ENCODE peak calls at places on chromosome 1, in seven cellular contexts. K, P, S, D, G, W and Y are unnamed samples.

GRCh38 chr1:206606867-206607266 is 5.4 kb downstream of the EIF2D start:
- DNase-seq in K (no peak), P (no peak), S (no peak), D (no peak), G (no peak), W (peak), Y (peak)

GRCh38 chr1:161910516-161911077 is 113.1 kb downstream of the OLFML2B start:
- DNase-seq in K (no peak), P (peak), S (no peak), D (no peak), G (peak), W (no peak), Y (no peak)

GRCh38 chr1:156319664-156320063 is 18.4 kb downstream of the CCT3 start:
- DNase-seq in K (no peak), P (peak), S (peak), D (peak), G (peak), W (peak), Y (no peak)

GRCh38 chr1:173163209-173163608 is 43.9 kb downstream of the TNFSF4 start:
- DNase-seq in K (no peak), P (no peak), S (no peak), D (no peak), G (no peak), W (no peak), Y (no peak)

GRCh38 chr1:147569587-147570241 is 28.4 kb downstream of the BCL9 start:
- DNase-seq in K (no peak), P (no peak), S (no peak), D (no peak), G (no peak), W (no peak), Y (no peak)

GRCh38 chr1:230825061-230825803 is 43.1 kb downstream of the C1orf198 start:
- DNase-seq in K (no peak), P (peak), S (peak), D (no peak), G (peak), W (no peak), Y (peak)

GRCh38 chr1:226678701-226679100 is 60.4 kb downstream of the ITPKB start:
- DNase-seq in K (peak), P (no peak), S (no peak), D (no peak), G (no peak), W (peak), Y (no peak)

GRCh38 chr1:239367417-239367816 is 19.0 kb upstream of the CHRM3 start:
- DNase-seq in K (no peak), P (no peak), S (no peak), D (no peak), G (no peak), W (no peak), Y (no peak)

GRCh38 chr1:198132060-198132781 is 24.6 kb upstream of the NEK7 start:
- DNase-seq in K (no peak), P (no peak), S (no peak), D (no peak), G (no peak), W (peak), Y (no peak)

GRCh38 chr1:84348240-84348555 is 46.7 kb downstream of the SAMD13 start:
- DNase-seq in K (no peak), P (peak), S (no peak), D (no peak), G (peak), W (no peak), Y (no peak)

GRCh38 chr1:172112573-172112972 is 271.3 kb downstream of the DNM3 start:
- DNase-seq in K (no peak), P (no peak), S (no peak), D (no peak), G (no peak), W (no peak), Y (no peak)

GRCh38 chr1:147895123-147895522 is 7.5 kb upstream of the GJA8 start:
- DNase-seq in K (no peak), P (no peak), S (no peak), D (no peak), G (no peak), W (no peak), Y (no peak)

GRCh38 chr1:232404981-232405380 is 225.0 kb downstream of the SIPA1L2 start:
- DNase-seq in K (no peak), P (no peak), S (no peak), D (no peak), G (no peak), W (no peak), Y (no peak)

GRCh38 chr1:236016083-236016482 is 48.8 kb downstream of the NID1 start:
- DNase-seq in K (no peak), P (peak), S (no peak), D (no peak), G (peak), W (no peak), Y (no peak)

GRCh38 chr1:36458910-36459309 is 5.3 kb downstream of the MRPS15 start:
- DNase-seq in K (no peak), P (no peak), S (no peak), D (no peak), G (no peak), W (no peak), Y (no peak)

GRCh38 chr1:15428815-15429435 is 9.3 kb upstream of the CTRC start:
- DNase-seq in K (no peak), P (no peak), S (no peak), D (peak), G (no peak), W (peak), Y (no peak)

GRCh38 chr1:220089650-220090556 is at the start of gene BPNT1:
- DNase-seq in K (peak), P (peak), S (peak), D (peak), G (peak), W (peak), Y (peak)

GRCh38 chr1:39204441-39205081 is at the start of gene MACF1:
- DNase-seq in K (no peak), P (peak), S (peak), D (no peak), G (peak), W (no peak), Y (peak)

GRCh38 chr1:230240446-230241076 is 173.5 kb downstream of the GALNT2 start:
- DNase-seq in K (no peak), P (no peak), S (no peak), D (no peak), G (no peak), W (no peak), Y (no peak)

GRCh38 chr1:230149751-230150584 is 82.9 kb downstream of the GALNT2 start:
- DNase-seq in K (no peak), P (no peak), S (no peak), D (peak), G (peak), W (no peak), Y (no peak)

GRCh38 chr1:116375884-116376733 is 3.1 kb downstream of the ATP1A1 start:
- DNase-seq in K (no peak), P (peak), S (no peak), D (peak), G (peak), W (peak), Y (no peak)

GRCh38 chr1:216223521-216223920 is 199.7 kb downstream of the USH2A start:
- DNase-seq in K (no peak), P (no peak), S (no peak), D (no peak), G (no peak), W (no peak), Y (peak)